ENCODE peak calls at places on chromosomes 13 and 19, in ten cellular contexts. One of them, this sample, is unnamed.

GRCh38 chr13:112792511-112792910 is 102.7 kb downstream of the ATP11A start:
- DNase-seq in breast epithelium: no peak
- DNase-seq in left ventricle myocardium inferior: no peak
- DNase-seq in PC-3: no peak
- DNase-seq in uterus: peak
- DNase-seq in cardiac muscle cell: no peak
- DNase-seq in CD8-positive, alpha-beta T cell: no peak
- DNase-seq in heart right ventricle: no peak
- DNase-seq in AG04450: no peak
- DNase-seq in sigmoid colon: no peak
- DNase-seq in this sample: no peak

GRCh38 chr13:57629391-57629804 is 2.1 kb upstream of the PCDH17 start:
- DNase-seq in breast epithelium: peak
- DNase-seq in cardiac muscle cell: no peak
- DNase-seq in CD8-positive, alpha-beta T cell: no peak
- DNase-seq in PC-3: no peak
- DNase-seq in AG04450: no peak
- DNase-seq in uterus: no peak
- DNase-seq in heart right ventricle: peak
- DNase-seq in sigmoid colon: no peak
- DNase-seq in left ventricle myocardium inferior: no peak
- DNase-seq in this sample: no peak

GRCh38 chr19:5985098-5985783 is 7.3 kb upstream of the RANBP3 start:
- DNase-seq in CD8-positive, alpha-beta T cell: no peak
- DNase-seq in AG04450: no peak
- DNase-seq in sigmoid colon: no peak
- DNase-seq in uterus: no peak
- DNase-seq in breast epithelium: no peak
- DNase-seq in PC-3: peak
- DNase-seq in left ventricle myocardium inferior: no peak
- DNase-seq in cardiac muscle cell: no peak
- DNase-seq in heart right ventricle: no peak
- DNase-seq in this sample: no peak

GRCh38 chr13:114148521-114148855 is 16.1 kb upstream of the RASA3 start:
- DNase-seq in breast epithelium: no peak
- DNase-seq in cardiac muscle cell: no peak
- DNase-seq in PC-3: no peak
- DNase-seq in sigmoid colon: no peak
- DNase-seq in left ventricle myocardium inferior: no peak
- DNase-seq in CD8-positive, alpha-beta T cell: peak
- DNase-seq in heart right ventricle: no peak
- DNase-seq in uterus: no peak
- DNase-seq in AG04450: no peak
- DNase-seq in this sample: peak

GRCh38 chr13:62296812-62297211 is 881.2 kb upstream of the PCDH20 start:
- DNase-seq in AG04450: no peak
- DNase-seq in breast epithelium: no peak
- DNase-seq in uterus: no peak
- DNase-seq in sigmoid colon: no peak
- DNase-seq in heart right ventricle: no peak
- DNase-seq in cardiac muscle cell: no peak
- DNase-seq in CD8-positive, alpha-beta T cell: no peak
- DNase-seq in PC-3: no peak
- DNase-seq in left ventricle myocardium inferior: no peak
- DNase-seq in this sample: no peak

GRCh38 chr19:19659646-19660245 is 3.7 kb downstream of the ATP13A1 start:
- DNase-seq in cardiac muscle cell: no peak
- DNase-seq in CD8-positive, alpha-beta T cell: no peak
- DNase-seq in PC-3: no peak
- DNase-seq in left ventricle myocardium inferior: no peak
- DNase-seq in AG04450: no peak
- DNase-seq in heart right ventricle: no peak
- DNase-seq in sigmoid colon: peak
- DNase-seq in uterus: no peak
- DNase-seq in breast epithelium: no peak
- DNase-seq in this sample: no peak

GRCh38 chr19:7969560-7969949 is 26.1 kb upstream of the TIMM44 start:
- DNase-seq in PC-3: no peak
- DNase-seq in AG04450: no peak
- DNase-seq in cardiac muscle cell: no peak
- DNase-seq in CD8-positive, alpha-beta T cell: no peak
- DNase-seq in breast epithelium: no peak
- DNase-seq in sigmoid colon: no peak
- DNase-seq in left ventricle myocardium inferior: no peak
- DNase-seq in heart right ventricle: no peak
- DNase-seq in uterus: no peak
- DNase-seq in this sample: no peak

GRCh38 chr19:39833464-39834286 is at the start of gene DYRK1B:
- DNase-seq in CD8-positive, alpha-beta T cell: peak
- DNase-seq in breast epithelium: peak
- DNase-seq in sigmoid colon: peak
- DNase-seq in uterus: peak
- DNase-seq in left ventricle myocardium inferior: peak
- DNase-seq in cardiac muscle cell: peak
- DNase-seq in heart right ventricle: peak
- DNase-seq in AG04450: peak
- DNase-seq in PC-3: peak
- DNase-seq in this sample: peak

DNA sequence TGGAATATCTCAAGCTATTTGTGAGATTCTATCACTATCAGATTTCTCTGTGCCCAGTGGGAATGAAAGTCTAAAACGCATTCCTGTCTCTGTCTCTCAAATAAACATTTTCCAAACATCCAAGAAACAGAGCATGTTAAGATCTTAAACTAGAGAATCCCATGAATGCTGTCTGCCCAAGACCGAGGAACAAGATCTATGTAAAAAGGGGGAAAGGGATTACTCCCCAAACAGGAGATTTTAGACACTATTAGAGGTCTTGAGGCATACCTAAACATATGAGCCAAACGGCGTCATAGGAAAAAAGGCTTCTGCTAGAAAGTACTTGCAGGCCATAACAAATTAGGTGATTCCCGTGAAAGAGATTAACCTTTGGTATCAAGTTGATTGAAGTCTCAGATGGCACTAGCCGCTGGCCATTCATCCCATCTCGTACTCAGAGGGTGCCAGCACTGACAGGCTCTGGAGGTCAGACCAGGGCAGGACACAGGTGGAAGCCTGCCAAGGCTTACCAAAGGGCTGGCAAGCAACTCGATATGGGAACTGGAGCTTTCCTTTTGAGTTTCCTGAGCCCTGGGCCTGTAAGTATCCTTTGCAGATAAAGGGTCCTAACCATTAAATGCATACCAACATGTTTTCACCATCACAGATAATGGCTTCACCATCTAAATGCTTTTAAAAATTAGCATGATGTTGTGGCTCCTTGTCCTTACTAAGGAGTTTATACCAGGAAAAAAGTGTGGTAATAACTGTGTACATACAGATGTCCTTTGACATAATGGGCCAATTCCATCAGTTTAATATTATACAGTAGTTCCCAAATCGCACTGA is 225.2 kb downstream of the FOXO1 start:
- DNase-seq in cardiac muscle cell: peak
- DNase-seq in breast epithelium: peak
- DNase-seq in AG04450: no peak
- DNase-seq in heart right ventricle: peak
- DNase-seq in left ventricle myocardium inferior: peak
- DNase-seq in PC-3: no peak
- DNase-seq in sigmoid colon: peak
- DNase-seq in CD8-positive, alpha-beta T cell: no peak
- DNase-seq in uterus: peak
- DNase-seq in this sample: no peak
- H3K4me3 ChIP-seq in cardiac muscle cell: no peak
- H3K4me3 ChIP-seq in breast epithelium: no peak
- H3K4me3 ChIP-seq in AG04450: no peak
- H3K4me3 ChIP-seq in heart right ventricle: no peak
- H3K4me3 ChIP-seq in left ventricle myocardium inferior: no peak
- H3K4me3 ChIP-seq in PC-3: no peak
- H3K4me3 ChIP-seq in sigmoid colon: no peak
- H3K4me3 ChIP-seq in CD8-positive, alpha-beta T cell: no peak
- H3K4me3 ChIP-seq in uterus: no peak
- H3K4me3 ChIP-seq in this sample: no peak

DNA sequence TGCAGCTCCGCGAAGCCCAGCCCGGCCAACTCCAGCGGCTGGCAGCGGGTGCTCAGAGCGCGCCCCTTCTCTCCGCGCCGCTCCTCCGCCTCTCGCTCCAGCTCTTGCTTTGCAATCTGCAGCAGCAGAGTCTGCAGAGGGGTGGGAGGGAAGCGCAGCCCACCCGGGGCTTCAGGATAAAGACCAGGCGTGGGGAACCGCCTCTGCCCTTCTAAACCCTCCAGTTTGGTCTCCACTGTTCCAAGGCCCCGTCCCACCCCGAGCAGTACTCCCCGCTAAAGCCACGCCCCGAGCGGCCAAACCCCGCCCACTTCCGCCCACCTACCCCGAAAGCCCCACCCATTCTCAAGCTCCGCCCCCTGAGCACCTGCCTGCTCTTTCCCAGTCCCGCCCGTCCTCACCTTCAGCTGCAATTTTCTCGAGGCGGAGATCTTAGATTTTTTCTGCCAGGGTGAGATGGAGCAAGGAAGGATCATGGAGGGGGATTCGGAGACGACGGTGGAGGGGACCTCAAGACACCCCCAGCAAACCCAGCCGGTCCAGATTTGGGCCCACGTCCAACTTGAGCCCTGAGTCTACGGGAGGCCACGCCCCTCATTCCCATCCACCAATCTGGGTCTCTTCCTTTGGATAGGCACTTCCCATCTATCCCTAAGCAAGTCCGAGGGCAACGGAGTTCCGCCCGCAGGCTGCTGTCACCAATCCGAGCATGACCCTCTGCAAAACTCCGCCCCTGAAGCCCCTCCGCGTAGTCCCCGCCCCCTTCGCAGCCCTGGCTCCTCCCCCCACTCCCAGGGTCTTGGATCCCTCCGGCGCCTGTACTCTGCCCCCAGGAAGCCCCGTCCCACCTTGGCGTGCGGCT is 1.1 kb downstream of the TNNI3 start:
- DNase-seq in AG04450: no peak
- DNase-seq in uterus: no peak
- DNase-seq in heart right ventricle: peak
- DNase-seq in breast epithelium: no peak
- DNase-seq in sigmoid colon: no peak
- DNase-seq in cardiac muscle cell: peak
- DNase-seq in left ventricle myocardium inferior: peak
- DNase-seq in CD8-positive, alpha-beta T cell: peak
- DNase-seq in PC-3: peak
- DNase-seq in this sample: no peak
- H3K4me3 ChIP-seq in AG04450: peak
- H3K4me3 ChIP-seq in uterus: no peak
- H3K4me3 ChIP-seq in heart right ventricle: peak
- H3K4me3 ChIP-seq in breast epithelium: peak
- H3K4me3 ChIP-seq in sigmoid colon: no peak
- H3K4me3 ChIP-seq in cardiac muscle cell: peak
- H3K4me3 ChIP-seq in left ventricle myocardium inferior: peak
- H3K4me3 ChIP-seq in CD8-positive, alpha-beta T cell: no peak
- H3K4me3 ChIP-seq in PC-3: peak
- H3K4me3 ChIP-seq in this sample: no peak

DNA sequence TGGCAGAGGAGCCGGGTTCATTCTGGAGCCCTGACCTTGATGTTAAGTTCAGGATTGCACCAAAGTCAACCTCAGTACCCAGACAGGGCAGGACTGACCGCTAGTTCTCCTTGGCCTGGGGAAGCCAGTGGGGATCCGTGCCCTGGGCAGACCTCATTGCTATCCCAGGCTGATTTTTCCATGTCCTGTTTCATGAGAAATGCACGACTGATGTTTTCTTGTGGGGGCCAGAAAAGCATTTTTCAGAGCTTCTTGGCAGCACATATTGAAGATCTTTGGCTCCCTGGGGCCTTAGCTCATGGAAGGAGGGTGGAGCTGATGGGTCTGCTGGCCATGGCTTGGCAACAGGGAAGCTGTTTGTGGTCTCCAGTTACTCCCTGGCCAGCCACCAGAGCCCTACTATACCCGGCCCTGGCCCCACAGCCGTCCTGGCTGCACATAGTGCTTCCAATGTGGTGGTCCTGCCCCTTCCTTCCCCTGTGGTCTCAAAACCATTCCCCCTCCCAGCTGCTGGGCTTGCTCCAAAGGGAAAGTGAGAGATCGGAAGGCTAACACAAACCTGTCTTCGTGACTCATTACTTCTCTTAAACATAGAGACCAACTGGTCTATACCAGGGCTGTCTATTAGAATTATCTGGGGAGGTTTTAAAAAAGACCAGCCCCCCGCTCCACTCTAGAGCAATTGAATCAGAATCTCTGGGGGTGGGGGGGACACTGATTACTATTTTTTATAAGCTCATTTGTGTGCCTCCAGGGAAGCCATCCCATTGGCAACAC is 11.3 kb downstream of the IL17D start:
- DNase-seq in sigmoid colon: peak
- DNase-seq in breast epithelium: no peak
- DNase-seq in uterus: no peak
- DNase-seq in AG04450: peak
- DNase-seq in cardiac muscle cell: no peak
- DNase-seq in CD8-positive, alpha-beta T cell: no peak
- DNase-seq in left ventricle myocardium inferior: peak
- DNase-seq in heart right ventricle: peak
- DNase-seq in PC-3: no peak
- DNase-seq in this sample: no peak
- H3K4me3 ChIP-seq in sigmoid colon: no peak
- H3K4me3 ChIP-seq in breast epithelium: no peak
- H3K4me3 ChIP-seq in uterus: no peak
- H3K4me3 ChIP-seq in AG04450: peak
- H3K4me3 ChIP-seq in cardiac muscle cell: no peak
- H3K4me3 ChIP-seq in CD8-positive, alpha-beta T cell: no peak
- H3K4me3 ChIP-seq in left ventricle myocardium inferior: peak
- H3K4me3 ChIP-seq in heart right ventricle: peak
- H3K4me3 ChIP-seq in PC-3: no peak
- H3K4me3 ChIP-seq in this sample: no peak

DNA sequence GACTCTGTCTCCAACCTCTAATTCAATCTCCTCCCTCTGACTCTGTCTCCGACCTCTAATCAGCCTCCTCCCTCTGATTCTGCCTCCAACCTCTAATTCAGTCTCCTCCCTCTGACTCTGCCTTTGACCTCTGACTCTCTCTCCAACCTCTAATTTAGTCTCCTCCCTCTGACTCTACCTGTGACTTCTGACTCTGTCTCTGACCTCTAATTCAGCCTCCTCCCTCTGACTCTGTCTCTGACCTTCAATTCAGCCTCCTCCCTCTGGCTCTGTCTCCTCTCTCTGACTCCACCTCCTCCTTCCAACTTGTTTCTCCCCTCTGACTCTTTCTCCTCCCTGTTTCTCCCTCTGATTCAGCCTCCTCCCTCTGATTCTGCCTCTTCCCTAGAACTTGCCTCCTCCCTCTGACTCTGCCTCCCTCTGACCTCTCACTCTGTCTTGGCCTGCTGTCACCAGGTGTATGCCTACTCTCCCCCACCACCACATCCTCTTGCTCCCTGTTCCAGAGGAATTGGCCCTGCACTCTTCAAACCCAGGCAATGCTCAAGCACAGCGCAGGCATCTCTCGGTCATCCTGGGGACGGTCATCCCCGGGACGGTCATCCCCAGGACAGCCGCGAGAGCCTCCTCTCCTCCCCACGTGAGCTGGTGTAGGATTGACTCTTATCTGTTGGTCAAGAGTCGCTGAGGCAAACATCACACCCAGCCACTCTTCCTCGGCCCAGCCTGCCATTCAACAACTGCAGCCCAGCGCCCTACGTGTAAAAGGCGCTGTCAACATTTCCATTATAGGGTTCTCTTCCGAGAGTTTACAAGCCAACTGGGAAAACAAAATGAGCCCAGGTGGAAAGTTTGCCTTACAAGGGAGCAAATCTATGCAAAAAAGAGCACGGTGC is 60.2 kb downstream of the ZIC5 start:
- DNase-seq in AG04450: no peak
- DNase-seq in PC-3: no peak
- DNase-seq in cardiac muscle cell: no peak
- DNase-seq in left ventricle myocardium inferior: no peak
- DNase-seq in CD8-positive, alpha-beta T cell: no peak
- DNase-seq in sigmoid colon: no peak
- DNase-seq in uterus: no peak
- DNase-seq in breast epithelium: no peak
- DNase-seq in heart right ventricle: no peak
- DNase-seq in this sample: no peak
- H3K4me3 ChIP-seq in AG04450: no peak
- H3K4me3 ChIP-seq in PC-3: no peak
- H3K4me3 ChIP-seq in cardiac muscle cell: no peak
- H3K4me3 ChIP-seq in left ventricle myocardium inferior: no peak
- H3K4me3 ChIP-seq in CD8-positive, alpha-beta T cell: no peak
- H3K4me3 ChIP-seq in sigmoid colon: no peak
- H3K4me3 ChIP-seq in uterus: no peak
- H3K4me3 ChIP-seq in breast epithelium: no peak
- H3K4me3 ChIP-seq in heart right ventricle: no peak
- H3K4me3 ChIP-seq in this sample: no peak

This sample was measured in Jurkat, Clone E6-1.